ENCODE peak calls at places on chromosomes 3 and 15, in ten cellular contexts. E is HCT116, G is spleen, W is body of pancreas, C is ovary, N is Peyer's patch, O is heart left ventricle, Q is breast epithelium, J is endothelial cell of umbilical vein, I is A549. Z is an unnamed sample. For H3K4me1, the result is how much of the 10 kb centered on the place peaks cover.

GRCh38 chr3:99842826-99843589 is 25.3 kb downstream of the CMSS1 start:
- DNase-seq in E (peak), G (no peak), W (no peak), C (no peak), N (no peak), O (no peak), Q (no peak), J (peak), I (peak), Z (no peak)

GRCh38 chr15:62112616-62113593 is 46.1 kb downstream of the C2CD4A start:
- DNase-seq in E (no peak), G (no peak), W (peak), C (no peak), N (peak), O (no peak), Q (peak), J (peak), I (peak), Z (peak)

GRCh38 chr3:37935756-37936666 is 54.6 kb upstream of the VILL start:
- DNase-seq in E (peak), G (no peak), W (no peak), C (no peak), N (no peak), O (no peak), Q (peak), J (peak), I (peak), Z (no peak)

GRCh38 chr3:52451237-52452083 is 2.4 kb downstream of the TNNC1 start:
- DNase-seq in E (no peak), G (no peak), W (no peak), C (no peak), N (no peak), O (no peak), Q (no peak), J (no peak), I (no peak), Z (no peak)

GRCh38 chr3:193407156-193407555 is 28.6 kb upstream of the ATP13A5 start:
- DNase-seq in E (no peak), G (no peak), W (no peak), C (no peak), N (no peak), O (no peak), Q (no peak), J (no peak), I (no peak), Z (no peak)

GRCh38 chr15:48888209-48888608 is 10.3 kb downstream of the EID1 start:
- DNase-seq in E (no peak), G (no peak), W (no peak), C (no peak), N (no peak), O (no peak), Q (no peak), J (no peak), I (no peak), Z (no peak)

GRCh38 chr3:108131105-108131794 is 40.4 kb upstream of the CD47 start:
- DNase-seq in E (peak), G (no peak), W (no peak), C (no peak), N (no peak), O (no peak), Q (no peak), J (peak), I (peak), Z (no peak)

GRCh38 chr3:49711489-49711888 is 8.0 kb downstream of the AMIGO3 start:
- DNase-seq in E (no peak), G (peak), W (no peak), C (no peak), N (no peak), O (no peak), Q (no peak), J (no peak), I (no peak), Z (no peak)

GRCh38 chr3:2915826-2916225 is 194.3 kb downstream of the IL5RA start:
- DNase-seq in E (no peak), G (no peak), W (no peak), C (no peak), N (no peak), O (no peak), Q (no peak), J (no peak), I (no peak), Z (no peak)

DNA sequence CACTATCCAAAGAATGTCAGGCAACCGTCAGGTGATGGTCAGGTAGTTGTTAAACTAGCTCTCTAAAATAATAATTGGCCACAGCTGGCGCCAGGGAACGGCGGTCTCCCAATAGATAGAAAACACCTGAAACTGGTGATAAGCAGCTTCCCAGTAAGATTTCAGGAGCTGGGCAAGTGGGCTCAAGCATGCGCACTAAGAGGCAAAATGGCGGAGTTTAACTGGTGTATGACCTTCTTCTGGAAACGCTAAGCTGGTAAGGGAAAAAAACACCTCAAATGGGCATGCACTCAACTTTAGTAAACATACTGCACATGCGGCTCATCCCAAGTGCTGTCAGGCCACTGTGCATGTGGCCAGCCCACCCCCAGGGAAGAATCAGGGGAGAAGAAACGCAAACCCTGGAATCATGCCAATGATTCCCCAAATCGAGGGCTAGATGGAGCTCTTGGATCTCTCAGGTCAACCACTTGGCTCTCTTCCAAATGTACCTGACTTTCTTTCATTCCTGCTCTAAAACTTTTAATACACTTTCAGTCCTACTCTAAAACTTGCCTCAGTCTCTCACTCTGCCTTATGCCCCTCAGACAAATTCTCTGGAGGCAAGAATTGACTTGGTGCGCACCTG is 195.0 kb downstream of the ZNF621 start:
- DNase-seq in E (peak), G (no peak), W (peak), C (no peak), N (no peak), O (no peak), Q (peak), J (no peak), I (peak), Z (no peak)
- TF ChIP-seq CTCF in E (no peak), G (no peak), W (peak), C (no peak), N (peak), O (peak), Q (no peak), J (no peak), I (peak), Z (no peak)

DNA sequence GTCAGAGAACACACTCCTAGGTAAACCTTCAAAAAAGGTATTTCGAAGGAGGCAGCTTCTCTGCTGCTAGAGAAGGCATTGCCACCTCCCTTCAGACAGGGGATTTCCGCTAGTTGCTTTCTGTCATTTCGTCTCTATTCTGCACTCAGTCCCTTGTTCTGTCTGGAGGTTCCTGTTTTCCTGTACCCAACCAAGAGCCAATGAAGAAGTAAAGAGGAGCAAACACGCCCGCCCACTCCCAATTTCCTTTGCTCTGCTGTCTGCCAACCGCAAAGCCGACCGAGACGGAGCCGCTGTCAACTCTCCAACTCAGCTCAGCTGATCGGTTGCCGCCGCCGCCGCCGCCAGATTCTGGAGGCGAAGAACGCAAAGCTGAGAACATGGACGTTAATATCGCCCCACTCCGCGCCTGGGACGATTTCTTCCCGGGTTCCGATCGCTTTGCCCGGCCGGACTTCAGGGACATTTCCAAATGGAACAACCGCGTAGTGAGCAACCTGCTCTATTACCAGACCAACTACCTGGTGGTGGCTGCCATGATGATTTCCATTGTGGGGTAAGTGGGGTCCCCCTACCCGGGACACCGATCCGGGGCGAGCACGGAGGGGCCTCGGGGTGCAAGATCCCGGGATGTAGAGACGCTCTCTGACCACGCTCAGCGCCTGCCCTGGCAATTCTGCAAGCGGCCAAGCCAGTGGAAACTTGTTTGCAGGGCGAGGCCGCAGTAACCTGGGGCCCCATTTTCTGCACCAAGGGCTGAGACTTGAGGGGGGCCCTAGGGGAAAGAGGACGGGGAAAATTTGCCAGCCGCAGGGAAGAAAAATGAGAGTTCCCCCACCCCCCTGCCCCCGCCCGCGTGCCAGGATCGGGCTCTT is at the start of gene ARL6IP5:
- DNase-seq in E (peak), G (peak), W (peak), C (peak), N (peak), O (peak), Q (peak), J (peak), I (peak), Z (peak)
- H3K4me1 ChIP-seq in E (half or more), G (half or more), W (half or more), C (under half), N (under half), O (under half), Q (under half), J (half or more), I (half or more), Z (half or more)

DNA sequence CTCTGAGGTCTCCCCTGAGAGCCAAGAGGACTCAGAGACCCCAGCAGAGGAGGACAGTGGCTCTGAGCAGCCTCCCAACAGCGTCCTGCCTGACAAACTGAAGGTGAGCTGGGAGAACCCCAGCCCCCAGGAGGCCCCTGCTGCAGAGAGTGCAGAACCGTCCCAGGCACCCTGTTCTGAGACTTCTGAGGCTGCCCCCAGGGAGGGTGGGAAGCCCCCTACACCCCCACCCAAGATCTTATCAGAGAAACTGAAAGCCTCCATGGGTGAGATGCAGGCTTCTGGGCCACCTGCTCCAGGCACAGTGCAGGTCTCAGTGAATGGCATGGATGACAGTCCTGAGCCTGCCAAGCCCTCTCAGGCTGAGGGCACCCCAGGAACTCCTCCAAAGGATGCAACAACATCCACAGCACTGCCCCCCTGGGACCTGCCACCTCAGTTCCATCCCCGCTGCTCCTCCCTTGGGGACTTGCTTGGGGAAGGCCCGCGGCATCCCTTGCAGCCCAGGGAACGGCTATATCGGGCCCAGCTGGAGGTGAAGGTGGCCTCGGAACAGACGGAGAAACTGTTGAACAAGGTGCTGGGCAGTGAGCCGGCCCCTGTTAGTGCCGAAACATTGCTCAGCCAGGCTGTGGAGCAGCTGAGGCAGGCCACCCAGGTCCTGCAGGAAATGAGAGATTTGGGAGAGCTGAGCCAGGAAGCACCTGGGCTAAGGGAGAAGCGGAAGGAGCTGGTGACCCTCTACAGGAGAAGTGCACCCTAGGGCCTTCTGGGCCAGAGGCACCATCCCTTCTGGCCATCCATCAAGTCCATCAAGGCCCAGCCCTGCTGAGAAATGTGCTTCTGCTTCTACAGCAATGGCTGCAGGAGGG is 23.6 kb downstream of the PLEKHO2 start:
- DNase-seq in E (no peak), G (no peak), W (no peak), C (no peak), N (no peak), O (no peak), Q (no peak), J (no peak), I (no peak), Z (no peak)
- TF ChIP-seq POLR2A in E (no peak), G (no peak), W (no peak), C (no peak), N (no peak), O (no peak), Q (no peak), J (no peak), I (no peak), Z (no peak)

GRCh38 chr3:188053710-188054379 is 100.1 kb upstream of the LPP start:
- DNase-seq in E (no peak), G (no peak), W (no peak), C (no peak), N (no peak), O (no peak), Q (no peak), J (no peak), I (no peak), Z (no peak)

GRCh38 chr3:188049890-188050530 is 103.9 kb upstream of the LPP start:
- DNase-seq in E (no peak), G (no peak), W (no peak), C (no peak), N (peak), O (no peak), Q (no peak), J (no peak), I (no peak), Z (no peak)

GRCh38 chr3:188052966-188053340 is 101.0 kb upstream of the LPP start:
- DNase-seq in E (no peak), G (no peak), W (no peak), C (no peak), N (no peak), O (no peak), Q (no peak), J (no peak), I (no peak), Z (no peak)

GRCh38 chr3:188051801-188052228 is 102.1 kb upstream of the LPP start:
- DNase-seq in E (no peak), G (no peak), W (no peak), C (peak), N (peak), O (peak), Q (peak), J (no peak), I (no peak), Z (no peak)

DNA sequence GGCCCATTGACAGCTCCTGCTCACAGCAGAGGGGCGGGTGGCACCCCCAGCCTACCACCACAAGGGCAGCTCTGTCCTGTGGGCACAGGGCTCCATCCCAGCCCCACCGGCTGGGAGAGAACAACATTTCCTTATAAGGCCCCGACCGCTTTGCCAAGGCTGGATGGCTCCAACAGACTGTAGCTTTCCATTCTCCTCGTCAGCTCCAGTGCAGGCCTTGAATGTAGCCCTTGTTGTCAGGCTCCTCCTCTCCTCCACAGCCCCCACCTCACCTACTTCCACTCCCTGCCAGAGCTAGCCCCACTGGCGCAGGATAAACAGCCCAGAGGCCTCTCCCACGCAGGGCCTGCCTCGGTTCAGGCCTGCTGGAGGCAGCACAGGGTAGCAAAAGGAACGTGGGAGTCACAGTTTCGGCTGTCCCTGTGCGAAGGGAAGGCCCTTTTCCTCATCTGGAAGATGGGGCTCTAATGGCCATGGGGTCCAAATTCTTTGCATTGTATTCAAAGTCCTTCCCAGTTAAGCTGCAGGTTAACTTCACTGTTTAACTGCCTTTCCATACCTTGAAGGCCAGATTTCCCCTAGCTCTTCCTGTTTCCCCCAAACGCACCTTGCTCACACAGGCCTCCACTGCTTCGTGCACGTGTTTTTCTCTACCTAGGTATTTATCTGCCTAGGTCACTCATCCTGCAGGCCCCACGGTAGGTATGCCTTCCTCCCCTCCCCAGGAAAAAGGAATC is 101.6 kb upstream of the LPP start:
- DNase-seq in E (no peak), G (no peak), W (peak), C (peak), N (peak), O (peak), Q (peak), J (peak), I (no peak), Z (peak)
- TF ChIP-seq CTCF in E (no peak), G (no peak), W (no peak), C (peak), N (peak), O (peak), Q (peak), J (no peak), I (no peak), Z (no peak)

GRCh38 chr15:34336333-34336732 is 1.2 kb downstream of the SLC12A6 start:
- DNase-seq in E (no peak), G (no peak), W (no peak), C (no peak), N (peak), O (no peak), Q (no peak), J (no peak), I (no peak), Z (no peak)
- H3K4me1 ChIP-seq in E (under half), G (under half), W (under half), C (under half), N (under half), O (under half), Q (under half), J (under half), I (under half), Z (under half)

GRCh38 chr15:64810499-64811326 is 14.7 kb downstream of the PIF1 start:
- DNase-seq in E (no peak), G (no peak), W (no peak), C (no peak), N (no peak), O (no peak), Q (no peak), J (no peak), I (no peak), Z (no peak)
- TF ChIP-seq POLR2A in E (no peak), G (no peak), W (no peak), C (no peak), N (no peak), O (no peak), Q (no peak), J (no peak), I (no peak), Z (no peak)

GRCh38 chr3:187678869-187679268 is 8.7 kb upstream of the SST start:
- DNase-seq in E (peak), G (no peak), W (peak), C (peak), N (no peak), O (no peak), Q (no peak), J (peak), I (peak), Z (no peak)
- TF ChIP-seq CTCF in E (peak), G (peak), W (peak), C (peak), N (peak), O (peak), Q (peak), J (peak), I (peak), Z (no peak)

GRCh38 chr3:185822957-185823279 is 1.9 kb downstream of the IGF2BP2 start:
- DNase-seq in E (no peak), G (no peak), W (no peak), C (no peak), N (no peak), O (no peak), Q (no peak), J (no peak), I (no peak), Z (no peak)

GRCh38 chr3:185822221-185822956 is 2.5 kb downstream of the IGF2BP2 start:
- DNase-seq in E (no peak), G (no peak), W (no peak), C (no peak), N (no peak), O (no peak), Q (no peak), J (peak), I (no peak), Z (no peak)

GRCh38 chr3:185824467-185825378 is at the start of gene IGF2BP2:
- DNase-seq in E (no peak), G (peak), W (peak), C (peak), N (peak), O (peak), Q (no peak), J (peak), I (peak), Z (peak)

GRCh38 chr3:185824051-185824466 is 783 bp downstream of the IGF2BP2 start:
- DNase-seq in E (no peak), G (peak), W (peak), C (peak), N (peak), O (peak), Q (no peak), J (peak), I (no peak), Z (no peak)

DNA sequence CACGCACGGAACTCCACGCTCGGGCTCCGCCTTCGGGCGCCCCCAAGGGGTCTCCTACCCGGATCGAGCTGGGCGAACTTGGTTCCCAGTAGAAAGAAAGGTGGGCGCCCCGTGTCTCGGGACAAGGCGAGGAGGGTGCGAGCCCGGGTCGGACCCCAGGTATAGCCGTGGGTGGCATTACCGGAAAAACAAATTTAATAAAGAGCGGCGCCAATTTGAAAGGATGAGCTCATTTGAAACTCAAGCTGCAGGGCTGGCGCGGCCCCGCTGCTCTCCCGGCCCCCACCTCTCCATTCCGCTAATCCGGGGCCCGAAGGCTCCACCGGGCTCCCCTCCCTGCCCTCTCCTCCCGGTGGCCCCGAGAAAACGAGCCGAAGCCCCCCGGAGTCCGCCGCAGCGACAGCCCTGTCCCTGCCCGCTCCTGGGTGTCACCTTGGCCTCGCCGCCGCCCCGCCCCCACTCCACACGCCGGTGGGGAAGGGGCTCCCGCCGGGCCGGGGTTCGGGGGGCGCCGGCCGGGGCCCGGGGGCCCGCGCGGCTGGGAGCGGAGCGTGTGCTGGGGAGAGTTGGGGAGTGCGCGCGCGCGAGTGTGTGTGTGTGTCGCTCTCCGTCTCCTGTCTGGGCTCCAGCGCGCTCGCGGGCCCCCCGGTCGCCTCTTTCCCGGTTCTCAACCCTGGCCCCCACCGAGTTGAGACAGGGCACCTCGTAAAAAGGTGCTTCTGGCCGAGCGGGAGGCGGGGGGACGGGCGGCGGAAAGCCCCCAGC is 1.4 kb downstream of the IGF2BP2 start:
- DNase-seq in E (no peak), G (peak), W (peak), C (peak), N (peak), O (peak), Q (no peak), J (peak), I (no peak), Z (peak)
- H3K4me1 ChIP-seq in E (half or more), G (under half), W (under half), C (under half), N (under half), O (under half), Q (under half), J (under half), I (under half), Z (under half)